ENCODE peak calls at places on chromosomes 5 and 9, in four cellular contexts. P is GM12878, E is K562, G is HL-60. R is an unnamed sample.

GRCh38 chr9:128091144-128091543 is 23.1 kb downstream of the SLC25A25 start:
- DNase-seq in P (no peak), E (peak), G (no peak), R (no peak)

GRCh38 chr5:68593211-68593701 is 377.7 kb downstream of the PIK3R1 start:
- DNase-seq in P (no peak), E (no peak), G (no peak), R (no peak)

GRCh38 chr5:179530069-179530998 is 20.0 kb upstream of the RUFY1 start:
- DNase-seq in P (no peak), E (peak), G (no peak), R (peak)

GRCh38 chr5:65734921-65735320 is 12.9 kb downstream of the NLN start:
- DNase-seq in P (no peak), E (no peak), G (no peak), R (no peak)

GRCh38 chr9:117268847-117269452 is 145.9 kb downstream of the ASTN2 start:
- DNase-seq in P (no peak), E (no peak), G (no peak), R (no peak)

GRCh38 chr5:97192580-97193421 is 9.8 kb upstream of the RIOK2 start:
- DNase-seq in P (peak), E (no peak), G (no peak), R (no peak)

GRCh38 chr9:2127486-2127885 is 112.3 kb downstream of the SMARCA2 start:
- DNase-seq in P (no peak), E (no peak), G (no peak), R (no peak)

GRCh38 chr5:139376364-139376763 is 6.7 kb downstream of the SLC23A1 start:
- DNase-seq in P (no peak), E (no peak), G (no peak), R (no peak)

GRCh38 chr5:135591277-135591676 is 12.5 kb upstream of the CXCL14 start:
- DNase-seq in P (no peak), E (no peak), G (no peak), R (no peak)

GRCh38 chr9:76374702-76375543 is 19.3 kb downstream of the RFK start:
- DNase-seq in P (no peak), E (peak), G (no peak), R (no peak)

GRCh38 chr9:22214021-22214420 is 204.9 kb upstream of the CDKN2B start:
- DNase-seq in P (no peak), E (no peak), G (no peak), R (no peak)
- TF ChIP-seq SPI1 in P (no peak), E (no peak), G (no peak), R (no peak)

DNA sequence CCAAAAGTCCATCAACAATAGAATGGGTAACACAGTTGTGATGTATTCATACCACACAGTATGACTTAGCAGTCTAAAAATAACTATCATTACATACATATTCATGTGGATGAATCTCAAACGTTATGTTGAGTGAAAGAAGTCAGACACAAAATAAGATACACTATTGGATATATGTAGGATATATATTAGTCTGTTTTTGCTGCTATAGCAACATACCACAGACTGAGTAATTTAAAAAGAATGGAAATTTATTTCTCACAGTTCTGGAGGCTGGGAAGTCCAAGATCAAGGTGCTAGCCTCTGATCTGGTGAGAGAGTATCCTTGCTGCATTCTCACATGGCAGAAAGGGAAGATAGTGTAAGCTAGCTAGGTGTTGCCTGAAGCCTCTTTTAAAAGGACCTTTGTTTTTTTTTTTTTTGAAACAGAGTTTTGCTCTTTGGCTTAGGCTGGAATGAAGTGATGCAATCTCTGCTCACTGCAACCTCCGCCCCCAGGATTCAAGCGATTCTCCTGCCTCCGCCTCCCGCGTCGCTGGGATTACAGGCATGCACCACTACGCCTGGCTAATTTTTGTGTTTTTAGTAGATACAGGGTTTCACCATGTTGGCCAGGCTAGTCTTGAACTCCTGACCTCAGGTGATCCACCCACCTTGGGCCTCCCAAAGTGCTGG is 148.5 kb upstream of the ADAMTSL1 start:
- DNase-seq in P (no peak), E (no peak), G (no peak), R (no peak)
- TF ChIP-seq SPI1 in P (no peak), E (no peak), G (no peak), R (no peak)

GRCh38 chr9:124839612-124840299 is 13.5 kb upstream of the WDR38 start:
- DNase-seq in P (no peak), E (peak), G (no peak), R (no peak)
- TF ChIP-seq SPI1 in P (no peak), E (no peak), G (no peak), R (no peak)

GRCh38 chr5:39328731-39329130 is 35.6 kb downstream of the C9 start:
- DNase-seq in P (no peak), E (no peak), G (no peak), R (no peak)
- TF ChIP-seq SPI1 in P (no peak), E (no peak), G (no peak), R (no peak)

GRCh38 chr9:73515216-73515615 is 363.6 kb downstream of the ANXA1 start:
- DNase-seq in P (no peak), E (no peak), G (no peak), R (no peak)
- TF ChIP-seq SPI1 in P (no peak), E (no peak), G (no peak), R (no peak)

DNA sequence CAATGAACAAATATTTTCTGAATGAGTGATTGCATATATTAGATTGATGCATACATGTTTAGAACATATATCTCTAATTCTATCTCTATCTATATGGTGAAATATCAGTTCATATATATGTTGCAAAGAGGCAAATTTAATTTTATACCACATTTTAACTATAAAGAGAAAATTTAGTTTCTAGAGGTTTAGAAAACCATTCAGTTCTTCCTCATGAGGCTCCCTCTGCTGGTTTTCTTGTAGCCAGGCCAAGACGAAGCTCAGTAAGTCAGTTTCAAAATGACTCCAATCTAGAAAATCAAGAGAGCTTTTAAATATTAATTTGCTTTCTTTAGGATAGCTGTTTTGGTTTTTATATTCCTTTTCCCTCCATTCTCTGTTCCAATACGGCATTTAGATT is 312.1 kb downstream of the TMEM232 start:
- DNase-seq in P (no peak), E (no peak), G (no peak), R (no peak)
- TF ChIP-seq SPI1 in P (no peak), E (no peak), G (no peak), R (no peak)

DNA sequence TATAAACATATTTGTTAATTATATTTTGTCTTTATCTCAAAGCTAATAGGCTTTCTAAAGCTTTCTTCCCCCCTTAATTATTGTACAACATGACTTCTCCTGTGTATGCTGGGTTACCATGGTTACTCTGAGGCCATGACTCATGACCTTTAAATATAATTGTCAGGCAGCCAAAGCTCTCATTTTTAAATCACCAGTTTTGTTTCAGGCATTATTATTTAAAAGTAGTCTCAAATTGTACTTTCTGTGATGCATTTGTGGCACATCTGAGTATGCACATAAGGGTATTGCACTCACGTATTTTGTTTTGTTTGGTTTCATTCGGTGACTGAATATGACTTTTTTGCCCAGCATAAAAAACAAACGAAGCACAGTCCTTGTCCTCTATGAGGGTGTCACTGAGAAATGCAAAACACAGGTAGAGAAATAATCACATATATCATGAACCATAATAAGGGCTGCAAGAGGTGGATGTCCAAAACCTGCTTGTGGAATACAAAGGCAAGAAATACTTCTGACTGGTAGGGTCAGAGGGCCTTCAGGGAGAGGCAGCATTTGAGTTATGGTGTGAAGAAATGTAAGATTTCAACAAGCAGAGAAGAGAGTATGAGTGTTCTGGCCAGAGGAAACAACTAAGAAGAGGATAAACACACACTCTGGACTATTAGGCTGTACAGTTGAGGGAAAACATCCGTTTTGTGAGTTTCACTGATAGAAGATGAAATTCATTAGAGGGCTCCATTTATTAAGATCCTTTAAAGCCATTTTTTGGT is 2.1 kb downstream of the CCDC192 start:
- DNase-seq in P (no peak), E (peak), G (no peak), R (no peak)
- TF ChIP-seq SPI1 in P (no peak), E (no peak), G (no peak), R (no peak)

GRCh38 chr5:158522001-158522400 is 577.7 kb downstream of the EBF1 start:
- DNase-seq in P (no peak), E (no peak), G (no peak), R (no peak)
- TF ChIP-seq SPI1 in P (no peak), E (no peak), G (no peak), R (no peak)

GRCh38 chr9:15606667-15607472 is 54.0 kb downstream of the CCDC171 start:
- DNase-seq in P (no peak), E (peak), G (peak), R (no peak)
- TF ChIP-seq SPI1 in P (no peak), E (no peak), G (peak), R (no peak)

GRCh38 chr5:168076561-168076991 is 214.9 kb upstream of the WWC1 start:
- DNase-seq in P (no peak), E (no peak), G (peak), R (no peak)
- TF ChIP-seq SPI1 in P (no peak), E (no peak), G (no peak), R (no peak)

R was measured in GM12891.